ENCODE peak calls at places on chromosome 16, in five cellular contexts. K is stimulated activated CD8-positive, alpha-beta memory T cell treated with anti-CD3 and anti-CD28 coated beads, Interleukin-15, amount 100 ng/mL, for 24 hours; Z is NCI-H1105 treated with DMSO at 0.1 percent for 48 hours; P is fibroblast of the aortic adventitia; N is A549. I is an unnamed sample.
A peak's percentile ranks its signal among the peaks of the same experiment; 100 is the strongest.

GRCh38 chr16:769934-770333 is 9.4 kb downstream of the MSLN start:
- DNase-seq in K (no peak), Z (no peak), P (no peak), N (no peak), I (no peak)

GRCh38 chr16:30896203-30896889 is at the start of gene CTF1:
- DNase-seq in Z (peak; percentile 17), K (no peak), N (no peak), P (peak; percentile 85), I (peak; percentile 46)

GRCh38 chr16:1124795-1125194 is 28.1 kb upstream of the CACNA1H start:
- DNase-seq in K (no peak), N (no peak), P (no peak), Z (no peak), I (no peak)

GRCh38 chr16:12340151-12340733 is 363.7 kb downstream of the SNX29 start:
- DNase-seq in Z (peak; percentile 73), P (peak; percentile 72), K (no peak), N (peak; percentile 51), I (peak; percentile 37)

GRCh38 chr16:53084736-53085538 is 30.1 kb downstream of the CHD9 start:
- DNase-seq in K (no peak), Z (no peak), N (no peak), P (peak; percentile 17), I (no peak)

GRCh38 chr16:66265106-66265415 is 101.4 kb upstream of the CDH5 start:
- DNase-seq in K (no peak), Z (no peak), N (no peak), P (no peak), I (no peak)

GRCh38 chr16:55418586-55418985 is 60.4 kb upstream of the MMP2 start:
- DNase-seq in N (no peak), K (no peak), P (peak; percentile 6), Z (no peak), I (peak; percentile 8)

GRCh38 chr16:69266334-69267063 is 44.7 kb upstream of the VPS4A start:
- DNase-seq in N (no peak), Z (no peak), P (no peak), K (no peak), I (no peak)

GRCh38 chr16:54026456-54026855 is 260.1 kb downstream of the IRX3 start:
- DNase-seq in Z (no peak), K (no peak), P (peak; percentile 76), N (no peak), I (no peak)

GRCh38 chr16:23611936-23612335 is 15.8 kb upstream of the NDUFAB1 start:
- DNase-seq in P (no peak), Z (no peak), N (no peak), K (no peak), I (no peak)

GRCh38 chr16:35714665-35715064 is 2255.3 kb downstream of the TP53TG3F start:
- DNase-seq in K (no peak), P (no peak), Z (no peak), N (no peak), I (no peak)

GRCh38 chr16:17235147-17235817 is 235.5 kb downstream of the XYLT1 start:
- DNase-seq in N (no peak), K (no peak), P (no peak), Z (no peak), I (no peak)

GRCh38 chr16:21940570-21940969 is 12.6 kb upstream of the UQCRC2 start:
- DNase-seq in N (no peak), P (no peak), K (no peak), Z (no peak), I (no peak)

GRCh38 chr16:84700518-84701277 is 898 bp downstream of the USP10 start:
- DNase-seq in K (no peak), N (peak; percentile 29), P (peak; percentile 27), Z (no peak), I (peak; percentile 49)

GRCh38 chr16:7597677-7598076 is 265.0 kb downstream of the RBFOX1 start:
- DNase-seq in K (no peak), Z (no peak), P (no peak), N (no peak), I (no peak)

GRCh38 chr16:53219795-53220194 is 165.0 kb downstream of the CHD9 start:
- DNase-seq in N (peak; percentile 27), Z (no peak), P (peak; percentile 52), K (no peak), I (no peak)

GRCh38 chr16:48383877-48384304 is 1.3 kb downstream of the SIAH1 start:
- DNase-seq in N (peak; percentile 31), P (no peak), Z (peak; percentile 46), K (no peak), I (no peak)

GRCh38 chr16:30740364-30741251 is 7.6 kb upstream of the PHKG2 start:
- DNase-seq in Z (no peak), K (no peak), N (peak; percentile 85), P (peak; percentile 93), I (no peak)

GRCh38 chr16:154223-155030 is 2.0 kb downstream of the HBZ start:
- DNase-seq in N (no peak), Z (peak; percentile 21), P (no peak), K (no peak), I (no peak)

GRCh38 chr16:85707528-85708095 is 18.9 kb upstream of the GINS2 start:
- DNase-seq in Z (no peak), K (no peak), N (no peak), P (no peak), I (no peak)

I was measured in HuH-7.